ENCODE peak calls at places on chromosomes 11 and 22, in eight cellular contexts. N is dorsolateral prefrontal cortex, P is tibial nerve, J is neural progenitor cell, M is thyroid gland, K is pancreas, Q is GM06990, E is fibroblast of lung. S is an unnamed sample.

GRCh38 chr11:133945087-133945974 is 11.4 kb downstream of the IGSF9B start:
- DNase-seq in N (peak; percentile 58), P (no peak), J (no peak), M (no peak), K (no peak), Q (no peak), E (no peak), S (peak; percentile 7)

GRCh38 chr11:86151188-86152005 is 82.5 kb upstream of the PICALM start:
- DNase-seq in N (no peak), P (no peak), J (peak; percentile 39), M (peak; percentile 88), K (no peak), Q (peak; percentile 13), E (peak; percentile 36), S (peak; percentile 47)

GRCh38 chr11:44466531-44467179 is 98.8 kb upstream of the CD82 start:
- DNase-seq in N (no peak), P (no peak), J (no peak), M (no peak), K (no peak), Q (no peak), E (no peak), S (no peak)

GRCh38 chr11:67496113-67496512 is 9.1 kb downstream of the PITPNM1 start:
- DNase-seq in N (no peak), P (no peak), J (no peak), M (no peak), K (no peak), Q (no peak), E (no peak), S (no peak)

GRCh38 chr11:106186630-106187029 is 109.2 kb downstream of the AASDHPPT start:
- DNase-seq in N (no peak), P (no peak), J (no peak), M (no peak), K (no peak), Q (no peak), E (no peak), S (no peak)

GRCh38 chr11:15113381-15113780 is 1.3 kb upstream of the INSC start:
- DNase-seq in N (no peak), P (no peak), J (no peak), M (peak; percentile 24), K (no peak), Q (peak; percentile 69), E (no peak), S (no peak)

GRCh38 chr22:30196141-30196866 is 50.3 kb downstream of the LIF start:
- DNase-seq in N (no peak), P (peak; percentile 69), J (peak; percentile 29), M (peak; percentile 75), K (peak; percentile 65), Q (peak; percentile 76), E (peak; percentile 100), S (peak; percentile 100)

GRCh38 chr11:75198278-75198948 is 42.2 kb upstream of the TPBGL start:
- DNase-seq in N (no peak), P (no peak), J (no peak), M (peak; percentile 15), K (no peak), Q (no peak), E (no peak), S (peak; percentile 49)

GRCh38 chr11:5285703-5286102 is 16.0 kb upstream of the HBE1 start:
- DNase-seq in N (no peak), P (no peak), J (no peak), M (no peak), K (no peak), Q (no peak), E (no peak), S (peak; percentile 98)

DNA sequence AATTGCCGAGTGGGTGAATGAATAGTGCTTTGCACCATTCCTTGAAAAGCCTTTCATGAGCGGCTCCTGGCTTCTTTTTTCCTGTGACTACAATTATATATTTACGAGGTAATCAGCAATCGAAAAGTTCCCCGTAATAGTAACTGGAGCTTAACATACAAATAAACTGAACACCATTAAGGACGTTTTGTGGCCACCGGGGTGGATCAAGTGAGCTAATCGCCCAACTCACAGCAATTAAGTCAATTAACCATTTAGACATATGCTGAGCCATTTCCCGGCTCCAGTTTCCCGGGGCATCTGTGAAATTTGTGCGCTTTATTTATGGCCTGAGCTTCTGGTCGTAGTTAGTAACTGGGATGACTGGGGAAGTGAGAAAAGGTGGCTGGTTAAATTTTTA is 465.2 kb downstream of the MIAT start:
- DNase-seq in N (no peak), P (no peak), J (no peak), M (no peak), K (no peak), Q (no peak), E (no peak), S (no peak)
- H3K27me3 ChIP-seq in N (no peaks in the 10 kb centered on the region), P (no peaks in the 10 kb centered on the region), J (no peaks in the 10 kb centered on the region), M (no peaks in the 10 kb centered on the region), K (no peaks in the 10 kb centered on the region), Q (no peaks in the 10 kb centered on the region), E (no peaks in the 10 kb centered on the region), S (no peaks in the 10 kb centered on the region)

GRCh38 chr22:22752199-22752555 is 107.8 kb downstream of the GGTLC2 start:
- DNase-seq in N (no peak), P (no peak), J (no peak), M (no peak), K (no peak), Q (no peak), E (no peak), S (no peak)
- TF ChIP-seq CTCF in N (no peak), P (no peak), J (no peak), M (no peak), K (no peak), Q (no peak), E (no peak), S (no peak)

GRCh38 chr11:1545432-1545831 is 26.6 kb downstream of the DUSP8 start:
- DNase-seq in N (no peak), P (no peak), J (no peak), M (no peak), K (no peak), Q (no peak), E (no peak), S (no peak)
- H3K27me3 ChIP-seq in N (no peaks in the 10 kb centered on the region), P (no peaks in the 10 kb centered on the region), J (peaks cover 78% of the 10 kb centered on the region), M (no peaks in the 10 kb centered on the region), K (no peaks in the 10 kb centered on the region), Q (no peaks in the 10 kb centered on the region), E (peaks cover 13% of the 10 kb centered on the region), S (peaks cover 27% of the 10 kb centered on the region)

GRCh38 chr11:6604081-6604626 is 580 bp downstream of the ILK start:
- DNase-seq in N (peak; percentile 52), P (peak; percentile 38), J (peak; percentile 67), M (peak; percentile 66), K (peak; percentile 50), Q (peak; percentile 47), E (peak; percentile 73), S (peak; percentile 32)
- TF ChIP-seq CTCF in N (peak; percentile 22), P (no peak), J (no peak), M (no peak), K (no peak), Q (peak; percentile 42), E (peak; percentile 37), S (peak; percentile 1)

DNA sequence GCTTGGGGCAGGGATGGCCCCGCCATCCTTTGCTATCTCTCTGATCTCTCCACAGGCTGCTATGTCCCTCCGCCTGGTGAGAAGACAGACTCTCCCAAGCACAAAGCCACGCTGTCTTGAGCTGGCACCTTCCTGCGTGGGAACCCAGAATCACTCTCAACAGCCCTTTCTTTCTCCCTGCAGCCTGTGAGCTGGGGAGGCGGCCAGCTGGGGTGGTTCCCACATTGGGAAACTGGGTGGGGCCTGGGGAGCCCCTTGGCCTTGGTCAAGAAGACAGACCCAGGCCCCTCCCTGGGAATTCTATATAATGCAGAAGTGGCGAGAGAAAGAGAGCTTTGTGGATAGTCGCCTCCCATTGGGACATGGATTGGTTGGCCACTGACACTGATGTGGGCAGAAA is 129.0 kb upstream of the TIMP3 start:
- DNase-seq in N (no peak), P (no peak), J (no peak), M (no peak), K (no peak), Q (no peak), E (no peak), S (no peak)
- H3K27me3 ChIP-seq in N (no peaks in the 10 kb centered on the region), P (no peaks in the 10 kb centered on the region), J (no peaks in the 10 kb centered on the region), M (no peaks in the 10 kb centered on the region), K (no peaks in the 10 kb centered on the region), Q (no peaks in the 10 kb centered on the region), E (peaks cover 3% of the 10 kb centered on the region), S (no peaks in the 10 kb centered on the region)

DNA sequence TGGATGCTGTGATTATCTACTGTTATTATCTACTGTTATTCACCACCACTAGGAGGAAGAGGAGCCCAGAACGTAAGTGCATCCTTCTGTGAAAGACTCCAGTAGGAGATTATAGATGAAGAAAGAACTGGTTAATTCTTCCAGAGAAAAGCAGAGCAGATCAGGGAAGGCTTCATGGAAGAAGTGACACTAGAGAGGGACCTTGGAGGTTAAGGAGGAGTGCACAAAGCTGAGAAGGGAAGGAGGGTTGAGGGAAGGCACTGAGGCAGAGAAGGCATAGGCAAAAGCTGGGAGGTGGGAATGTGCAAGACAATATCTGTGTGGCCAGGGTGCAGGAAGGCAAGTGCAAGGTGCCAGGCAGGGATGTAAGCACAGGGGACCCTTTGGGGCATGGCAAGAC is 13.5 kb downstream of the CRYBB1 start:
- DNase-seq in N (no peak), P (no peak), J (no peak), M (no peak), K (no peak), Q (no peak), E (no peak), S (no peak)
- TF ChIP-seq CTCF in N (no peak), P (no peak), J (no peak), M (no peak), K (no peak), Q (no peak), E (no peak), S (no peak)

S was measured in bronchial epithelial cell.